ENCODE peak calls at places on chromosomes 4 and X, in ten cellular contexts. O is bronchial epithelial cell, I is tibial nerve, M is AG04449, D is cardiac fibroblast, H is uterus, Y is heart left ventricle, F is GM12865, K is OCI-LY7, A is SK-N-SH. N is an unnamed sample.

GRCh38 chrX:118215346-118215745 is 98.7 kb upstream of the KLHL13 start:
- DNase-seq in K (no peak), Y (no peak), F (no peak), D (no peak), I (no peak), M (no peak), O (peak), A (no peak), H (no peak), N (no peak)

GRCh38 chr4:41420576-41420975 is 117.4 kb upstream of the LIMCH1 start:
- DNase-seq in O (no peak), D (no peak), I (no peak), Y (no peak), F (no peak), M (no peak), K (no peak), A (no peak), H (no peak), N (no peak)

GRCh38 chrX:40086569-40087335 is 11.0 kb downstream of the BCOR start:
- DNase-seq in D (no peak), M (no peak), Y (no peak), I (no peak), A (no peak), K (no peak), F (no peak), H (no peak), O (no peak), N (no peak)

GRCh38 chr4:135371137-135371536 is 1169.5 kb upstream of the PABPC4L start:
- DNase-seq in H (no peak), D (no peak), I (no peak), A (peak), Y (no peak), F (peak), O (no peak), M (no peak), K (no peak), N (no peak)

GRCh38 chr4:1565598-1566295 is 118.4 kb downstream of the FAM53A start:
- DNase-seq in K (no peak), H (no peak), D (no peak), Y (no peak), F (no peak), O (no peak), I (no peak), A (no peak), M (no peak), N (no peak)

GRCh38 chr4:40327340-40327739 is 7.8 kb upstream of the CHRNA9 start:
- DNase-seq in K (no peak), F (no peak), I (no peak), D (peak), H (no peak), O (no peak), M (no peak), Y (no peak), A (no peak), N (no peak)

GRCh38 chr4:20506827-20507226 is 193.4 kb upstream of the PACRGL start:
- DNase-seq in O (peak), F (no peak), A (no peak), I (no peak), K (no peak), M (peak), H (no peak), Y (no peak), D (peak), N (peak)

GRCh38 chr4:184544711-184545409 is 70.5 kb upstream of the IRF2 start:
- DNase-seq in K (no peak), D (no peak), I (no peak), A (no peak), Y (no peak), M (no peak), F (no peak), O (no peak), H (no peak), N (no peak)

GRCh38 chr4:138943893-138944292 is 71.7 kb upstream of the NOCT start:
- DNase-seq in Y (no peak), D (no peak), A (no peak), M (no peak), H (no peak), K (no peak), F (no peak), I (no peak), O (no peak), N (no peak)

GRCh38 chr4:76963136-76963477 is 13.6 kb downstream of the SEPTIN11 start:
- DNase-seq in A (no peak), K (no peak), O (no peak), Y (no peak), M (no peak), D (no peak), F (no peak), H (no peak), I (no peak), N (no peak)

GRCh38 chr4:189029961-189030360 is 890.7 kb downstream of the TRIML1 start:
- DNase-seq in Y (no peak), H (no peak), M (no peak), K (no peak), F (no peak), I (no peak), O (no peak), D (no peak), A (no peak), N (no peak)

DNA sequence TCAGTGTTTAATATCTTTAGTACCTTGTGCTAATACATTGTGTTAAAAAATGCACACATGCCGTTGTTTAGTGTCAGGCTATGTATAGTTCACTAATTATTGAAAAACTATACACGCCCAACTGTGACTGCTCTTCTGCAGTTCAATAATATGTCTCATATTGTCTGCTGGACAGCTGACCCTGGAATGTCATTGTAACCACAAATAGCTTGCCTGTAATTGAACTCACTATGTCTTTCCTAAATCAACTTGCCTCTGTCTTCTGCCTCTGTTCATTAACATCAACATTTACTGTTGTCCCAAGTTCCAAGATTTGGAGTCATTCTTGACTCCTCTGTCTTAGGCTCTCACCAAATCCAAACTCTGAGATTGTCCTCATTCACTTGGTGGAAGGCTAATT is 114.6 kb downstream of the TMA16 start:
- DNase-seq in I (no peak), F (no peak), Y (no peak), D (no peak), H (no peak), A (no peak), K (no peak), M (no peak), O (no peak), N (no peak)
- H3K4me3 ChIP-seq in I (no peak), F (no peak), Y (no peak), D (no peak), H (no peak), A (no peak), K (no peak), M (no peak), O (no peak), N (no peak)

GRCh38 chrX:10892605-10893225 is 218.4 kb upstream of the HCCS start:
- DNase-seq in Y (no peak), K (no peak), D (no peak), I (no peak), O (no peak), A (no peak), M (peak), F (no peak), H (no peak), N (no peak)

GRCh38 chrX:10897768-10898167 is 213.4 kb upstream of the HCCS start:
- DNase-seq in I (no peak), F (no peak), M (no peak), D (no peak), K (no peak), A (no peak), O (no peak), Y (no peak), H (no peak), N (no peak)

GRCh38 chrX:10893976-10894375 is 217.2 kb upstream of the HCCS start:
- DNase-seq in Y (no peak), D (no peak), M (no peak), F (no peak), O (no peak), I (no peak), K (no peak), A (no peak), H (no peak), N (no peak)
- TF ChIP-seq CTCF in Y (no peak), D (no peak), M (no peak), F (no peak), O (no peak), I (no peak), K (no peak), A (no peak), H (no peak), N (no peak)

GRCh38 chrX:98357146-98357545 is 1473.4 kb downstream of the RPA4 start:
- DNase-seq in H (no peak), M (no peak), K (no peak), F (no peak), A (no peak), O (no peak), I (no peak), Y (no peak), D (no peak), N (no peak)
- H3K4me3 ChIP-seq in H (no peak), M (no peak), K (no peak), F (no peak), A (no peak), O (no peak), I (no peak), Y (no peak), D (no peak), N (no peak)

GRCh38 chr4:80362578-80363181 is 27.1 kb downstream of the CFAP299 start:
- DNase-seq in Y (no peak), I (no peak), K (peak), O (peak), M (no peak), F (peak), D (peak), H (no peak), A (peak), N (no peak)
- TF ChIP-seq CTCF in Y (peak), I (peak), K (peak), O (peak), M (peak), F (peak), D (peak), H (no peak), A (peak), N (peak)

DNA sequence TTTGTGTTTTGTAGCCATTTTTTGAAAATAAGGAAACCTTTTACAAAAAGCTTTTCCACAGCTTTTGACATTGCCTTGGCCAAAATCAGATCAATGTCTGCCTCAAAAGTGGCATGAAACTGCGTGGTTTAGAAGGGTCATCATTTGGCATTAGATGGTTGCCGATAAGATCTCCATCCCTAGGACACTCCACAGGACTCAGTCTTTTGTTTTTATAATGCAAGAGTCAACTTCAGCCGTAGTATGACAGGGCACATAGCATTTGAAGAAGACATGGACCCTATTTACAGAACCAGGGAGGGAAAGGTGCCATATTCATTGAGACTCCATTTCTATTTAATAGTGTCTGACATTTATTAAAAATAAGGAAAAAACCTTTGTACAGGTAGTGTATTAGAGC is 1.3 kb downstream of the RTL8A start:
- DNase-seq in K (no peak), D (no peak), O (no peak), Y (no peak), M (no peak), F (no peak), A (no peak), H (no peak), I (no peak), N (no peak)
- H3K4me3 ChIP-seq in K (no peak), D (peak), O (peak), Y (peak), M (peak), F (no peak), A (peak), H (peak), I (no peak), N (peak)

GRCh38 chr4:156799121-156799589 is 172.4 kb downstream of the PDGFC start:
- DNase-seq in Y (no peak), I (no peak), M (no peak), A (no peak), D (peak), K (no peak), O (peak), F (no peak), H (no peak), N (no peak)

GRCh38 chr4:156798438-156798837 is 173.2 kb downstream of the PDGFC start:
- DNase-seq in A (no peak), O (peak), I (no peak), Y (no peak), M (no peak), H (no peak), D (no peak), K (no peak), F (no peak), N (no peak)

GRCh38 chr4:156795727-156796126 is 175.9 kb downstream of the PDGFC start:
- DNase-seq in I (no peak), O (no peak), H (no peak), M (no peak), A (no peak), D (no peak), Y (no peak), F (no peak), K (no peak), N (no peak)

GRCh38 chr4:156803056-156803455 is 168.5 kb downstream of the PDGFC start:
- DNase-seq in I (no peak), K (no peak), O (no peak), A (no peak), F (no peak), Y (no peak), D (no peak), H (no peak), M (no peak), N (no peak)

DNA sequence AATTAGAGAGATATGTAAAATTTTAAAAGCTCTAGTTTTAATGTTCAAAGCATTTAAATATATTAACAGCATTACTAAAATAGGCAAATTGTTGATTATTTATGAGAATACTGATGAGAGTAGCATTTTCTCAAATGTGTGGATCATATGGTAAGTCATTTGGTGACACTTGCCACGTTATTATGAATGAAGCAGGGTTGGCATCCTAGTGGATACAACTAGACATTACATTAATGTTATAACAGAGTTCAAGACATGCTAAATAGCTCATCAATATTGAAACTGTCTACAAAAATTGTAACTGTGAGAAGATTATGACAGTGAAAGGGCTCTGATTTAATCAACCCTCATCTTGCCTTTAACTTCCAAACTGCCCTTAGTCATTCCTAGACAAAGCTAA is 171.1 kb downstream of the PDGFC start:
- DNase-seq in M (no peak), D (no peak), H (no peak), Y (no peak), O (no peak), I (no peak), K (no peak), A (no peak), F (peak), N (no peak)
- TF ChIP-seq CTCF in M (no peak), D (peak), H (no peak), Y (no peak), O (no peak), I (no peak), K (no peak), A (peak), F (no peak), N (no peak)

DNA sequence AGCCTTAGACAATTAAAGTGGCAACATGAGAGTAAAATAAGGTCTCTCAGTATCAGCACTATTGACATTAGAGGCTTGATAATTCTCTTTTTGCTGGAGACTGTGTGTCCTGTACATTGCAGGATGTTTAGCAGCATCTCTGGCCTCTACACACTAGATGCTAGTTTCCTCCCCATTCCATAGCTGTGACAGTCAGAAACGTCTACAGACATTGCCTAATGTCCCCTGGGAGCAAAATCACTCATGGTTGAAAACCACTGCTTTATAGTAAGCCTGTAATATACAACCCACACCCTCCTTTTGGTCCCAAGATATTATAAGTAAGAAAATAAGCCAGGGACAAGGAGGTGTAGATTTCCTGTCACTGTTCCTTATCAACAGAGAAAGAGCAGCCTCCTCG is 166.0 kb downstream of the FRMPD4 start:
- DNase-seq in A (no peak), M (peak), O (no peak), H (no peak), I (no peak), D (peak), F (no peak), K (peak), Y (no peak), N (no peak)
- H3K4me3 ChIP-seq in A (no peak), M (no peak), O (no peak), H (no peak), I (no peak), D (no peak), F (no peak), K (no peak), Y (no peak), N (no peak)

GRCh38 chrX:16172391-16172790 is 5.1 kb downstream of the MAGEB17 start:
- DNase-seq in D (no peak), A (no peak), Y (no peak), M (no peak), I (no peak), O (no peak), K (no peak), F (no peak), H (no peak), N (no peak)

GRCh38 chrX:16175329-16175728 is 8.0 kb downstream of the MAGEB17 start:
- DNase-seq in F (no peak), D (no peak), H (no peak), I (no peak), A (no peak), M (no peak), K (no peak), Y (no peak), O (no peak), N (no peak)

GRCh38 chrX:16167181-16167580 is at the start of gene MAGEB17:
- DNase-seq in O (no peak), A (no peak), D (no peak), F (no peak), Y (no peak), M (no peak), I (no peak), H (no peak), K (no peak), N (no peak)

GRCh38 chrX:16171039-16171438 is 3.8 kb downstream of the MAGEB17 start:
- DNase-seq in D (no peak), I (no peak), M (no peak), F (no peak), Y (no peak), H (no peak), O (no peak), K (no peak), A (no peak), N (no peak)

GRCh38 chrX:16171944-16172343 is 4.7 kb downstream of the MAGEB17 start:
- DNase-seq in D (no peak), I (no peak), O (no peak), Y (no peak), A (no peak), K (no peak), M (no peak), H (no peak), F (no peak), N (no peak)
- TF ChIP-seq CTCF in D (no peak), I (no peak), O (no peak), Y (no peak), A (no peak), K (no peak), M (no peak), H (no peak), F (no peak), N (no peak)

N was measured in retinal pigment epithelial cell.